ENCODE peak calls at places on chromosomes 1 and 21, in ten cellular contexts. One of them, this sample, is unnamed.
A peak's percentile ranks its signal among the peaks of the same experiment; 100 is the strongest.

GRCh38 chr1:75396745-75397144 is 214.2 kb downstream of the SLC44A5 start:
- DNase-seq in neural progenitor cell: no peak
- DNase-seq in endodermal cell: no peak
- DNase-seq in colonic mucosa: no peak
- DNase-seq in GM23248: no peak
- DNase-seq in HCT116: no peak
- DNase-seq in fibroblast of lung: no peak
- DNase-seq in IMR-90: no peak
- DNase-seq in GM12878: no peak
- DNase-seq in mesenchymal stem cell: no peak
- DNase-seq in this sample: no peak

GRCh38 chr21:44858791-44859190 is 14.7 kb downstream of the PTTG1IP start:
- DNase-seq in GM23248: no peak
- DNase-seq in GM12878: no peak
- DNase-seq in endodermal cell: no peak
- DNase-seq in IMR-90: no peak
- DNase-seq in mesenchymal stem cell: no peak
- DNase-seq in neural progenitor cell: no peak
- DNase-seq in colonic mucosa: no peak
- DNase-seq in HCT116: no peak
- DNase-seq in fibroblast of lung: no peak
- DNase-seq in this sample: no peak

GRCh38 chr1:15684042-15684461 is at the start of gene PLEKHM2:
- DNase-seq in mesenchymal stem cell: peak; percentile 49
- DNase-seq in GM12878: no peak
- DNase-seq in fibroblast of lung: peak; percentile 40
- DNase-seq in HCT116: no peak
- DNase-seq in colonic mucosa: no peak
- DNase-seq in neural progenitor cell: peak; percentile 77
- DNase-seq in GM23248: peak; percentile 79
- DNase-seq in IMR-90: peak; percentile 35
- DNase-seq in endodermal cell: peak; percentile 71
- DNase-seq in this sample: no peak

GRCh38 chr1:184395370-184395769 is 8.5 kb downstream of the C1orf21 start:
- DNase-seq in IMR-90: no peak
- DNase-seq in HCT116: no peak
- DNase-seq in fibroblast of lung: no peak
- DNase-seq in endodermal cell: no peak
- DNase-seq in mesenchymal stem cell: no peak
- DNase-seq in colonic mucosa: no peak
- DNase-seq in GM12878: no peak
- DNase-seq in neural progenitor cell: no peak
- DNase-seq in GM23248: no peak
- DNase-seq in this sample: no peak

GRCh38 chr1:231338270-231339128 is at the start of gene SPRTN:
- DNase-seq in GM23248: peak; percentile 49
- DNase-seq in mesenchymal stem cell: peak; percentile 29
- DNase-seq in GM12878: no peak
- DNase-seq in IMR-90: peak; percentile 10
- DNase-seq in neural progenitor cell: peak; percentile 73
- DNase-seq in HCT116: no peak
- DNase-seq in colonic mucosa: no peak
- DNase-seq in endodermal cell: no peak
- DNase-seq in fibroblast of lung: peak; percentile 22
- DNase-seq in this sample: no peak

GRCh38 chr1:223716302-223716862 is 4.0 kb downstream of the CAPN2 start:
- DNase-seq in GM23248: peak; percentile 60
- DNase-seq in HCT116: no peak
- DNase-seq in colonic mucosa: no peak
- DNase-seq in mesenchymal stem cell: no peak
- DNase-seq in neural progenitor cell: no peak
- DNase-seq in fibroblast of lung: no peak
- DNase-seq in GM12878: peak; percentile 47
- DNase-seq in endodermal cell: no peak
- DNase-seq in IMR-90: no peak
- DNase-seq in this sample: no peak

GRCh38 chr1:235703516-235703915 is 53.9 kb upstream of the GNG4 start:
- DNase-seq in mesenchymal stem cell: no peak
- DNase-seq in colonic mucosa: no peak
- DNase-seq in GM12878: no peak
- DNase-seq in GM23248: peak; percentile 48
- DNase-seq in neural progenitor cell: no peak
- DNase-seq in HCT116: no peak
- DNase-seq in endodermal cell: no peak
- DNase-seq in IMR-90: peak; percentile 70
- DNase-seq in fibroblast of lung: peak; percentile 24
- DNase-seq in this sample: no peak

GRCh38 chr1:8094481-8095241 is 68.6 kb upstream of the ERRFI1 start:
- DNase-seq in mesenchymal stem cell: peak; percentile 99
- DNase-seq in neural progenitor cell: no peak
- DNase-seq in HCT116: no peak
- DNase-seq in fibroblast of lung: peak; percentile 90
- DNase-seq in IMR-90: peak; percentile 90
- DNase-seq in endodermal cell: no peak
- DNase-seq in GM23248: peak; percentile 87
- DNase-seq in GM12878: no peak
- DNase-seq in colonic mucosa: peak; percentile 50
- DNase-seq in this sample: no peak

GRCh38 chr1:156504062-156504813 is 3.7 kb upstream of the MEF2D start:
- DNase-seq in HCT116: no peak
- DNase-seq in neural progenitor cell: no peak
- DNase-seq in GM23248: peak; percentile 33
- DNase-seq in GM12878: no peak
- DNase-seq in colonic mucosa: no peak
- DNase-seq in IMR-90: peak; percentile 33
- DNase-seq in mesenchymal stem cell: peak; percentile 59
- DNase-seq in endodermal cell: no peak
- DNase-seq in fibroblast of lung: no peak
- DNase-seq in this sample: no peak

GRCh38 chr1:156504821-156505678 is 4.5 kb upstream of the MEF2D start:
- DNase-seq in colonic mucosa: peak; percentile 99
- DNase-seq in endodermal cell: peak; percentile 98
- DNase-seq in IMR-90: peak; percentile 99
- DNase-seq in fibroblast of lung: peak; percentile 100
- DNase-seq in GM12878: peak; percentile 93
- DNase-seq in neural progenitor cell: peak; percentile 95
- DNase-seq in HCT116: peak; percentile 98
- DNase-seq in GM23248: peak; percentile 99
- DNase-seq in mesenchymal stem cell: peak; percentile 99
- DNase-seq in this sample: peak; percentile 96

GRCh38 chr1:156505679-156506298 is 5.2 kb upstream of the MEF2D start:
- DNase-seq in GM12878: no peak
- DNase-seq in endodermal cell: no peak
- DNase-seq in IMR-90: no peak
- DNase-seq in HCT116: no peak
- DNase-seq in mesenchymal stem cell: no peak
- DNase-seq in fibroblast of lung: no peak
- DNase-seq in colonic mucosa: no peak
- DNase-seq in neural progenitor cell: no peak
- DNase-seq in GM23248: no peak
- DNase-seq in this sample: no peak

GRCh38 chr1:156508205-156508954 is 7.8 kb upstream of the MEF2D start:
- DNase-seq in IMR-90: peak; percentile 80
- DNase-seq in endodermal cell: no peak
- DNase-seq in colonic mucosa: peak; percentile 41
- DNase-seq in GM23248: peak; percentile 83
- DNase-seq in fibroblast of lung: peak; percentile 80
- DNase-seq in HCT116: no peak
- DNase-seq in GM12878: no peak
- DNase-seq in neural progenitor cell: no peak
- DNase-seq in mesenchymal stem cell: peak; percentile 61
- DNase-seq in this sample: no peak

GRCh38 chr1:156506450-156506849 is 5.9 kb upstream of the MEF2D start:
- DNase-seq in HCT116: no peak
- DNase-seq in GM12878: no peak
- DNase-seq in mesenchymal stem cell: no peak
- DNase-seq in colonic mucosa: no peak
- DNase-seq in GM23248: no peak
- DNase-seq in IMR-90: no peak
- DNase-seq in endodermal cell: no peak
- DNase-seq in neural progenitor cell: no peak
- DNase-seq in fibroblast of lung: no peak
- DNase-seq in this sample: no peak
- H3K27ac ChIP-seq in HCT116: no peak overlapping the region
- H3K27ac ChIP-seq in GM12878: no peak overlapping the region
- H3K27ac ChIP-seq in mesenchymal stem cell: no peak overlapping the region
- H3K27ac ChIP-seq in colonic mucosa: no peak overlapping the region
- H3K27ac ChIP-seq in GM23248: no peak overlapping the region
- H3K27ac ChIP-seq in IMR-90: no peak overlapping the region
- H3K27ac ChIP-seq in endodermal cell: no peak overlapping the region
- H3K27ac ChIP-seq in neural progenitor cell: no peak overlapping the region
- H3K27ac ChIP-seq in fibroblast of lung: no peak overlapping the region
- H3K27ac ChIP-seq in this sample: no peak overlapping the region

GRCh38 chr1:227944931-227945890 is 2.5 kb downstream of the WNT9A start:
- DNase-seq in GM23248: no peak
- DNase-seq in GM12878: no peak
- DNase-seq in mesenchymal stem cell: no peak
- DNase-seq in colonic mucosa: peak; percentile 18
- DNase-seq in IMR-90: no peak
- DNase-seq in fibroblast of lung: no peak
- DNase-seq in HCT116: no peak
- DNase-seq in neural progenitor cell: no peak
- DNase-seq in endodermal cell: peak; percentile 43
- DNase-seq in this sample: no peak
- H3K9ac ChIP-seq in GM23248: peak overlapping the region; percentile 17
- H3K9ac ChIP-seq in GM12878: no peak overlapping the region
- H3K9ac ChIP-seq in mesenchymal stem cell: peak overlapping the region; percentile 68
- H3K9ac ChIP-seq in colonic mucosa: peak overlapping the region; percentile 47
- H3K9ac ChIP-seq in IMR-90: no peak overlapping the region
- H3K9ac ChIP-seq in fibroblast of lung: no peak overlapping the region
- H3K9ac ChIP-seq in HCT116: peak overlapping the region; percentile 57
- H3K9ac ChIP-seq in neural progenitor cell: no peak overlapping the region
- H3K9ac ChIP-seq in endodermal cell: no peak overlapping the region
- H3K9ac ChIP-seq in this sample: no peak overlapping the region

GRCh38 chr1:82160036-82160435 is 359.3 kb downstream of the ADGRL2 start:
- DNase-seq in GM12878: no peak
- DNase-seq in neural progenitor cell: no peak
- DNase-seq in endodermal cell: no peak
- DNase-seq in colonic mucosa: no peak
- DNase-seq in HCT116: no peak
- DNase-seq in GM23248: peak; percentile 7
- DNase-seq in fibroblast of lung: peak; percentile 65
- DNase-seq in mesenchymal stem cell: peak; percentile 71
- DNase-seq in IMR-90: peak; percentile 67
- DNase-seq in this sample: no peak

GRCh38 chr1:82162526-82163420 is 362.0 kb downstream of the ADGRL2 start:
- DNase-seq in neural progenitor cell: no peak
- DNase-seq in IMR-90: no peak
- DNase-seq in mesenchymal stem cell: peak; percentile 36
- DNase-seq in endodermal cell: no peak
- DNase-seq in GM23248: no peak
- DNase-seq in fibroblast of lung: peak; percentile 46
- DNase-seq in GM12878: no peak
- DNase-seq in colonic mucosa: no peak
- DNase-seq in HCT116: no peak
- DNase-seq in this sample: no peak

GRCh38 chr1:82161651-82162238 is 361.0 kb downstream of the ADGRL2 start:
- DNase-seq in colonic mucosa: peak; percentile 37
- DNase-seq in endodermal cell: no peak
- DNase-seq in fibroblast of lung: peak; percentile 56
- DNase-seq in IMR-90: no peak
- DNase-seq in GM23248: no peak
- DNase-seq in mesenchymal stem cell: peak; percentile 64
- DNase-seq in GM12878: no peak
- DNase-seq in HCT116: no peak
- DNase-seq in neural progenitor cell: no peak
- DNase-seq in this sample: no peak

GRCh38 chr1:82165304-82165703 is 364.6 kb downstream of the ADGRL2 start:
- DNase-seq in HCT116: no peak
- DNase-seq in endodermal cell: no peak
- DNase-seq in IMR-90: no peak
- DNase-seq in GM12878: no peak
- DNase-seq in fibroblast of lung: no peak
- DNase-seq in neural progenitor cell: no peak
- DNase-seq in mesenchymal stem cell: no peak
- DNase-seq in GM23248: no peak
- DNase-seq in colonic mucosa: no peak
- DNase-seq in this sample: no peak

GRCh38 chr1:82160903-82161302 is 360.2 kb downstream of the ADGRL2 start:
- DNase-seq in GM23248: no peak
- DNase-seq in IMR-90: no peak
- DNase-seq in endodermal cell: no peak
- DNase-seq in mesenchymal stem cell: peak; percentile 24
- DNase-seq in HCT116: no peak
- DNase-seq in neural progenitor cell: no peak
- DNase-seq in GM12878: no peak
- DNase-seq in fibroblast of lung: no peak
- DNase-seq in colonic mucosa: no peak
- DNase-seq in this sample: no peak
- H3K4me3 ChIP-seq in GM23248: no peak overlapping the region
- H3K4me3 ChIP-seq in IMR-90: no peak overlapping the region
- H3K4me3 ChIP-seq in endodermal cell: no peak overlapping the region
- H3K4me3 ChIP-seq in mesenchymal stem cell: no peak overlapping the region
- H3K4me3 ChIP-seq in HCT116: no peak overlapping the region
- H3K4me3 ChIP-seq in neural progenitor cell: no peak overlapping the region
- H3K4me3 ChIP-seq in GM12878: no peak overlapping the region
- H3K4me3 ChIP-seq in fibroblast of lung: no peak overlapping the region
- H3K4me3 ChIP-seq in colonic mucosa: no peak overlapping the region
- H3K4me3 ChIP-seq in this sample: no peak overlapping the region

GRCh38 chr1:115655307-115655664 is 13.5 kb downstream of the VANGL1 start:
- DNase-seq in endodermal cell: no peak
- DNase-seq in fibroblast of lung: no peak
- DNase-seq in GM23248: no peak
- DNase-seq in IMR-90: no peak
- DNase-seq in mesenchymal stem cell: no peak
- DNase-seq in neural progenitor cell: no peak
- DNase-seq in GM12878: no peak
- DNase-seq in colonic mucosa: no peak
- DNase-seq in HCT116: no peak
- DNase-seq in this sample: no peak

GRCh38 chr1:115654663-115655306 is 13.0 kb downstream of the VANGL1 start:
- DNase-seq in colonic mucosa: no peak
- DNase-seq in GM23248: no peak
- DNase-seq in HCT116: no peak
- DNase-seq in endodermal cell: peak; percentile 67
- DNase-seq in fibroblast of lung: peak; percentile 58
- DNase-seq in neural progenitor cell: no peak
- DNase-seq in GM12878: no peak
- DNase-seq in mesenchymal stem cell: peak; percentile 42
- DNase-seq in IMR-90: peak; percentile 41
- DNase-seq in this sample: no peak

GRCh38 chr1:115652236-115652788 is 10.5 kb downstream of the VANGL1 start:
- DNase-seq in GM23248: no peak
- DNase-seq in colonic mucosa: no peak
- DNase-seq in mesenchymal stem cell: no peak
- DNase-seq in fibroblast of lung: no peak
- DNase-seq in HCT116: no peak
- DNase-seq in GM12878: no peak
- DNase-seq in neural progenitor cell: no peak
- DNase-seq in endodermal cell: peak; percentile 22
- DNase-seq in IMR-90: no peak
- DNase-seq in this sample: no peak

GRCh38 chr1:115655916-115656315 is 14.1 kb downstream of the VANGL1 start:
- DNase-seq in GM12878: no peak
- DNase-seq in neural progenitor cell: no peak
- DNase-seq in HCT116: no peak
- DNase-seq in colonic mucosa: no peak
- DNase-seq in IMR-90: no peak
- DNase-seq in GM23248: no peak
- DNase-seq in endodermal cell: peak; percentile 24
- DNase-seq in fibroblast of lung: no peak
- DNase-seq in mesenchymal stem cell: no peak
- DNase-seq in this sample: no peak

DNA sequence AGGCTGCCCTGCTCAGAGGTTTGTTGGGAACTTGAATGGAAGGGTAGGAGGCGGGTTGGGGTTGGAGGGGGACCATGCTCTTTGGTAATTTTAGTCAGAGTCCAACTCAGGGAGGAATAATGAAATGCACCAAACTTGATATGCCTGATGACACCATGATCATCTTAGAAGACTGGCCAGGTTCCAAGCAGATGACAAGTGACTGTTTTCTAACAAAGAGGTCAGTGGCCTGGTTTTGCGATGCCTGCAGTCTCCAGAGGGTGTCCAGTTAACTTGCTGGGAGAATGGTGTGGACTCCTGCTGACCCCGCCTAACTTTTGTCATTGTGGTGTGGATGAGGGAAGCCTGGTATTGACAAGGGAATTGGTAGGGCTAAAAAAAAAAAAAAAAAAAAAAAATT is 12.4 kb downstream of the VANGL1 start:
- DNase-seq in mesenchymal stem cell: no peak
- DNase-seq in colonic mucosa: no peak
- DNase-seq in endodermal cell: peak; percentile 38
- DNase-seq in neural progenitor cell: no peak
- DNase-seq in GM12878: no peak
- DNase-seq in HCT116: no peak
- DNase-seq in fibroblast of lung: no peak
- DNase-seq in GM23248: no peak
- DNase-seq in IMR-90: no peak
- DNase-seq in this sample: no peak
- H3K27ac ChIP-seq in mesenchymal stem cell: no peak overlapping the region
- H3K27ac ChIP-seq in colonic mucosa: no peak overlapping the region
- H3K27ac ChIP-seq in endodermal cell: no peak overlapping the region
- H3K27ac ChIP-seq in neural progenitor cell: no peak overlapping the region
- H3K27ac ChIP-seq in GM12878: no peak overlapping the region
- H3K27ac ChIP-seq in HCT116: no peak overlapping the region
- H3K27ac ChIP-seq in fibroblast of lung: no peak overlapping the region
- H3K27ac ChIP-seq in GM23248: no peak overlapping the region
- H3K27ac ChIP-seq in IMR-90: no peak overlapping the region
- H3K27ac ChIP-seq in this sample: no peak overlapping the region